ENCODE peak calls at places on chromosomes 7 and 10, in eight cellular contexts. P, H, A, V, C, U, Q and W are unnamed samples.

GRCh38 chr10:110730345-110731055 is 86.4 kb downstream of the RBM20 start:
- DNase-seq in P (no peak), H (no peak), A (no peak), V (no peak), C (no peak), U (no peak), Q (no peak), W (no peak)

GRCh38 chr10:116683061-116683601 is 59.2 kb downstream of the HSPA12A start:
- DNase-seq in P (no peak), H (no peak), A (no peak), V (no peak), C (no peak), U (no peak), Q (no peak), W (no peak)

GRCh38 chr10:24176658-24177057 is 32.3 kb upstream of the KIAA1217 start:
- DNase-seq in P (no peak), H (no peak), A (no peak), V (no peak), C (no peak), U (no peak), Q (no peak), W (no peak)

GRCh38 chr10:43251664-43252165 is 15.2 kb downstream of the RASGEF1A start:
- DNase-seq in P (no peak), H (no peak), A (no peak), V (no peak), C (no peak), U (no peak), Q (no peak), W (peak)

GRCh38 chr7:73428697-73429005 is 4.9 kb upstream of the FZD9 start:
- DNase-seq in P (no peak), H (no peak), A (no peak), V (no peak), C (no peak), U (no peak), Q (no peak), W (no peak)

GRCh38 chr10:127398140-127398966 is 150.8 kb upstream of the NPS start:
- DNase-seq in P (no peak), H (no peak), A (peak), V (peak), C (no peak), U (no peak), Q (peak), W (no peak)

GRCh38 chr10:11430421-11431275 is 180.8 kb downstream of the USP6NL start:
- DNase-seq in P (no peak), H (no peak), A (no peak), V (no peak), C (no peak), U (no peak), Q (no peak), W (no peak)

GRCh38 chr7:84196007-84196551 is 1.5 kb upstream of the SEMA3A start:
- DNase-seq in P (no peak), H (no peak), A (no peak), V (no peak), C (peak), U (no peak), Q (peak), W (no peak)

GRCh38 chr10:93352638-93353383 is 129.3 kb downstream of the MYOF start:
- DNase-seq in P (no peak), H (no peak), A (peak), V (no peak), C (peak), U (no peak), Q (peak), W (no peak)

GRCh38 chr7:44561962-44562621 is 11.6 kb downstream of the DDX56 start:
- DNase-seq in P (no peak), H (no peak), A (peak), V (no peak), C (peak), U (no peak), Q (peak), W (no peak)

GRCh38 chr7:53811555-53812079 is 730.6 kb upstream of the VSTM2A start:
- DNase-seq in P (no peak), H (peak), A (no peak), V (no peak), C (no peak), U (no peak), Q (peak), W (no peak)

GRCh38 chr10:60883187-60883586 is 60.8 kb downstream of the RHOBTB1 start:
- DNase-seq in P (no peak), H (no peak), A (peak), V (no peak), C (peak), U (no peak), Q (peak), W (no peak)

GRCh38 chr7:5584821-5585220 is 161.2 kb upstream of the TNRC18 start:
- DNase-seq in P (no peak), H (no peak), A (no peak), V (no peak), C (no peak), U (no peak), Q (no peak), W (no peak)